ENCODE peak calls at places on chromosomes 13 and 19, in seven cellular contexts. G is Peyer's patch, L is AG10803, E is LNCaP clone FGC, R is epithelial cell of proximal tubule, N is fibroblast of villous mesenchyme, K is AG04449. V is an unnamed sample.

GRCh38 chr19:16036941-16037340 is 39.4 kb upstream of the TPM4 start:
- DNase-seq in G (no peak), L (no peak), N (no peak), K (no peak), R (no peak), E (no peak), V (no peak)

GRCh38 chr19:16200038-16200775 is 2.5 kb downstream of the AP1M1 start:
- DNase-seq in K (no peak), L (peak), E (no peak), N (peak), R (no peak), G (peak), V (peak)

GRCh38 chr19:42366676-42367075 is 23.4 kb downstream of the CNFN start:
- DNase-seq in E (no peak), G (no peak), N (no peak), K (no peak), L (no peak), R (no peak), V (no peak)

GRCh38 chr13:76053181-76053580 is 417.1 kb downstream of the LMO7 start:
- DNase-seq in L (no peak), N (no peak), K (no peak), E (no peak), G (no peak), R (no peak), V (no peak)

GRCh38 chr13:40813662-40814454 is 24.4 kb downstream of the SLC25A15 start:
- DNase-seq in G (peak), E (no peak), K (no peak), N (peak), L (no peak), R (no peak), V (peak)

GRCh38 chr13:98509271-98510155 is 67.4 kb downstream of the STK24 start:
- DNase-seq in E (no peak), N (peak), K (peak), R (peak), G (peak), L (peak), V (peak)

GRCh38 chr13:38951525-38952313 is 38.9 kb downstream of the STOML3 start:
- DNase-seq in N (no peak), E (no peak), K (no peak), G (no peak), L (no peak), R (no peak), V (peak)

GRCh38 chr13:78638216-78638615 is 20.7 kb downstream of the OBI1 start:
- DNase-seq in E (no peak), N (peak), G (no peak), L (no peak), K (no peak), R (no peak), V (no peak)

GRCh38 chr19:55172741-55173140 is 6.3 kb upstream of the DNAAF3 start:
- DNase-seq in K (no peak), N (peak), L (peak), R (no peak), E (no peak), G (no peak), V (peak)

GRCh38 chr13:66532146-66532545 is 698.0 kb downstream of the PCDH9 start:
- DNase-seq in L (peak), K (no peak), R (no peak), E (no peak), N (peak), G (no peak), V (peak)

GRCh38 chr19:48745208-48745995 is 1.3 kb downstream of the IZUMO1 start:
- DNase-seq in L (peak), R (no peak), N (peak), G (no peak), K (no peak), E (no peak), V (peak)

GRCh38 chr19:38545596-38545995 is 72.2 kb downstream of the MAP4K1 start:
- DNase-seq in L (peak), G (no peak), K (peak), E (no peak), R (no peak), N (no peak), V (peak)

GRCh38 chr19:38543286-38543806 is 74.4 kb downstream of the MAP4K1 start:
- DNase-seq in N (no peak), R (no peak), K (no peak), L (no peak), G (no peak), E (no peak), V (no peak)

GRCh38 chr19:38542040-38542439 is 75.7 kb downstream of the MAP4K1 start:
- DNase-seq in N (no peak), G (no peak), E (no peak), R (no peak), L (no peak), K (no peak), V (no peak)

GRCh38 chr19:38543807-38544568 is 73.8 kb downstream of the MAP4K1 start:
- DNase-seq in N (peak), L (peak), E (peak), R (no peak), K (peak), G (no peak), V (peak)

GRCh38 chr19:38544569-38545315 is 73.0 kb downstream of the MAP4K1 start:
- DNase-seq in K (peak), E (peak), L (no peak), G (no peak), N (peak), R (no peak), V (peak)
- TF ChIP-seq CTCF in K (peak), E (no peak), L (no peak), G (no peak), N (no peak), R (no peak), V (peak)

GRCh38 chr13:31945202-31945978 is 86.2 kb upstream of the FRY start:
- DNase-seq in L (peak), N (peak), K (peak), G (peak), E (peak), R (peak), V (peak)
- H3K4me3 ChIP-seq in L (peak), N (peak), K (no peak), G (peak), E (peak), R (peak), V (no peak)

DNA sequence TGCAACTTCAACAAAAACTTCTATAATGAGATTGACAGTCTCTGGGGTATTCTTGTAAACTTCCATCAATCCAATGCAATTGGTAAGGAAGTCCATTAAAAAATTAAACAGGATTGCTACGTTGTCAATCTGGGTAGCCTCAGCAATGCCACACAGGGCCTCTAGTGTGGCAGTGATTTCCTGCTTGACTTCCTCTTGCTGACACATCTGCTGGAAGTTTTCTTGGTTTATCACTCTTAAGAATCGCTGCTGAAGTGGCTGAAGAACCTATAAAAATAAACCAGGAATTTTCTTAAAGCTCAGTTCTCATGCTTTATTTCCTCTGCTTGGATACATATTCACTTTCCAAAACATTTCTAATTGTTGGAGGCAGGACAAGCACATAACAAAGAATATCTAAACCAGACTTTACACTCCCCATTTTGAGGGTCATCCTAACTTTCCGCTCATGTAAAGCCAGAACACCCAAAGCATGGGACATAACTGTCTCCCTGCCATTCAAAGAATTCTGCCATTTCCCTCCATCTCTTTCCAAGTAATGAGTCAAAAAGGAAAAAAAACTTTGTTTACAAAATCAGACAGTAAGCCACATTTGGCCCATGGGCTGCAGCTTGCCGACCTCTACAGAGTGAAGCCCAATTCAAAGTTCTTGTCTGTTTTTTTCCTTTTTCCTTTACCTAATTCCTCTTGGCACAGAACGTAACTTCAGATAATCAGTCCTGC is 23.2 kb upstream of the EEF1AKMT1 start:
- DNase-seq in R (no peak), G (no peak), N (peak), L (peak), E (no peak), K (peak), V (peak)
- TF ChIP-seq CTCF in R (no peak), G (no peak), N (peak), L (no peak), E (no peak), K (no peak), V (no peak)

GRCh38 chr13:23320926-23321533 is 112.5 kb downstream of the SACS start:
- DNase-seq in K (no peak), E (no peak), N (no peak), L (no peak), R (no peak), G (no peak), V (no peak)
- H3K4me3 ChIP-seq in K (no peak), E (no peak), N (no peak), L (no peak), R (no peak), G (peak), V (no peak)

DNA sequence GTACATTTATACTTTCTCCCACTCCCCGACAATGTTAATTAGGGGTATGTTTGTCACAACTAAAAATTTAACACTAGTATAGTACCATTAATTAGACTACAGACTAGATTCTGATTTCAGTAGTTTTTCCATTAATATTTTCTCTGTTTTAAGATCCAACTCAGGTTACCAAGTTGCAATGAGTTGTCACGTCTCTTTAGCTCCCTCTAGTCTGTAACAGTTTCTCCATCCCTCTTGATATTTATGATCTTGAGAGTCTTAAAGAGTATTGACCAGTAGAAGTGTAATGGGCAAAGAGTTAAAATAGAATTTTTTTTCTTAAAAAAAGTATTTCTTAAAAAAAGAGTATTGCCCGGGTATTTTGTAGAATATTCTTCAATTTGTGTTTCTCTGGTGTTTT is 598.1 kb downstream of the TBC1D4 start:
- DNase-seq in L (no peak), E (no peak), K (no peak), N (no peak), G (no peak), R (no peak), V (peak)
- TF ChIP-seq CTCF in L (no peak), E (peak), K (no peak), N (peak), G (no peak), R (peak), V (peak)

V was measured in cardiac fibroblast.